ENCODE peak calls at places on chromosome 20, in eight cellular contexts. J is esophagus muscularis mucosa, S is transverse colon, B is uterus, G is A549, U is heart left ventricle, W is body of pancreas, M is breast epithelium. T is an unnamed sample.

GRCh38 chr20:46757754-46758678 is 48.6 kb downstream of the SLC2A10 start:
- DNase-seq in J (no peak), S (peak), B (peak), G (peak), U (peak), W (peak), M (peak), T (peak)

GRCh38 chr20:49403012-49403411 is 79.5 kb downstream of the KCNB1 start:
- DNase-seq in J (no peak), S (no peak), B (no peak), G (no peak), U (no peak), W (no peak), M (no peak), T (no peak)

GRCh38 chr20:20663841-20664240 is 48.6 kb downstream of the RALGAPA2 start:
- DNase-seq in J (no peak), S (no peak), B (no peak), G (no peak), U (no peak), W (no peak), M (no peak), T (no peak)

GRCh38 chr20:49914310-49915117 is 815 bp downstream of the SPATA2 start:
- DNase-seq in J (no peak), S (no peak), B (no peak), G (no peak), U (no peak), W (peak), M (no peak), T (no peak)

GRCh38 chr20:19129976-19130612 is 82.3 kb upstream of the SLC24A3 start:
- DNase-seq in J (peak), S (peak), B (no peak), G (no peak), U (no peak), W (peak), M (no peak), T (no peak)

GRCh38 chr20:51700809-51701285 is 67.3 kb downstream of the ATP9A start:
- DNase-seq in J (no peak), S (peak), B (no peak), G (peak), U (no peak), W (peak), M (no peak), T (no peak)

GRCh38 chr20:7090753-7091310 is 323.3 kb downstream of the BMP2 start:
- DNase-seq in J (no peak), S (peak), B (no peak), G (no peak), U (no peak), W (no peak), M (no peak), T (no peak)

GRCh38 chr20:25510721-25511120 is 74.6 kb downstream of the NINL start:
- DNase-seq in J (no peak), S (no peak), B (no peak), G (no peak), U (no peak), W (no peak), M (no peak), T (no peak)

GRCh38 chr20:5991623-5992441 is 41.4 kb downstream of the MCM8 start:
- DNase-seq in J (no peak), S (no peak), B (no peak), G (peak), U (no peak), W (no peak), M (no peak), T (no peak)

GRCh38 chr20:46230811-46231282 is 77.5 kb downstream of the CDH22 start:
- DNase-seq in J (no peak), S (no peak), B (no peak), G (peak), U (no peak), W (no peak), M (no peak), T (no peak)

GRCh38 chr20:17868146-17868545 is 100.4 kb downstream of the SNX5 start:
- DNase-seq in J (no peak), S (no peak), B (no peak), G (no peak), U (no peak), W (no peak), M (no peak), T (no peak)

GRCh38 chr20:13771853-13772453 is 12.8 kb downstream of the ESF1 start:
- DNase-seq in J (no peak), S (no peak), B (no peak), G (peak), U (no peak), W (no peak), M (no peak), T (no peak)

GRCh38 chr20:58019027-58019849 is 209.2 kb downstream of the ANKRD60 start:
- DNase-seq in J (no peak), S (no peak), B (no peak), G (peak), U (no peak), W (no peak), M (peak), T (no peak)

GRCh38 chr20:1001981-1002681 is at the start of gene RSPO4:
- DNase-seq in J (no peak), S (no peak), B (no peak), G (no peak), U (no peak), W (no peak), M (no peak), T (no peak)

GRCh38 chr20:57389695-57390603 is 1.2 kb upstream of the RBM38 start:
- DNase-seq in J (no peak), S (peak), B (peak), G (no peak), U (no peak), W (peak), M (no peak), T (no peak)

GRCh38 chr20:46953596-46953995 is 59.0 kb downstream of the EYA2 start:
- DNase-seq in J (no peak), S (no peak), B (no peak), G (no peak), U (no peak), W (no peak), M (no peak), T (no peak)

GRCh38 chr20:2816583-2817340 is 598 bp downstream of the TMEM239 start:
- DNase-seq in J (no peak), S (no peak), B (no peak), G (no peak), U (no peak), W (no peak), M (no peak), T (peak)

GRCh38 chr20:52978851-52979250 is 6.7 kb downstream of the TSHZ2 start:
- DNase-seq in J (no peak), S (no peak), B (no peak), G (no peak), U (no peak), W (no peak), M (no peak), T (no peak)

GRCh38 chr20:42549496-42549895 is 640.2 kb downstream of the PTPRT start:
- DNase-seq in J (peak), S (no peak), B (no peak), G (no peak), U (no peak), W (no peak), M (no peak), T (no peak)

GRCh38 chr20:8589956-8590355 is 457.9 kb downstream of the PLCB1 start:
- DNase-seq in J (no peak), S (no peak), B (no peak), G (no peak), U (no peak), W (no peak), M (no peak), T (no peak)

GRCh38 chr20:45372646-45373352 is 5.3 kb downstream of the TP53TG5 start:
- DNase-seq in J (peak), S (no peak), B (peak), G (no peak), U (peak), W (peak), M (no peak), T (peak)

GRCh38 chr20:17651761-17652388 is 30.2 kb downstream of the RRBP1 start:
- DNase-seq in J (no peak), S (no peak), B (peak), G (peak), U (no peak), W (peak), M (no peak), T (no peak)

GRCh38 chr20:35544436-35544835 is 2.6 kb downstream of the ERGIC3 start:
- DNase-seq in J (no peak), S (no peak), B (no peak), G (no peak), U (no peak), W (no peak), M (no peak), T (no peak)

GRCh38 chr20:43751167-43752050 is 24.6 kb upstream of the GTSF1L start:
- DNase-seq in J (no peak), S (peak), B (no peak), G (no peak), U (no peak), W (no peak), M (no peak), T (no peak)

GRCh38 chr20:44706371-44707258 is 8.6 kb upstream of the CCN5 start:
- DNase-seq in J (no peak), S (no peak), B (peak), G (no peak), U (no peak), W (no peak), M (peak), T (peak)

GRCh38 chr20:13581451-13581850 is 57.3 kb downstream of the TASP1 start:
- DNase-seq in J (no peak), S (no peak), B (no peak), G (no peak), U (no peak), W (no peak), M (no peak), T (no peak)

GRCh38 chr20:58362970-58363369 is 26.1 kb upstream of the VAPB start:
- DNase-seq in J (no peak), S (no peak), B (no peak), G (no peak), U (no peak), W (no peak), M (no peak), T (no peak)

GRCh38 chr20:46021361-46022359 is 7.4 kb upstream of the SLC12A5 start:
- DNase-seq in J (no peak), S (peak), B (no peak), G (peak), U (no peak), W (peak), M (no peak), T (no peak)

GRCh38 chr20:20488388-20488787 is 120.5 kb downstream of the INSM1 start:
- DNase-seq in J (no peak), S (no peak), B (no peak), G (no peak), U (no peak), W (no peak), M (no peak), T (no peak)

GRCh38 chr20:59404749-59405148 is 104.3 kb downstream of the EDN3 start:
- DNase-seq in J (no peak), S (no peak), B (no peak), G (no peak), U (no peak), W (no peak), M (no peak), T (no peak)

GRCh38 chr20:59402697-59403096 is 102.3 kb downstream of the EDN3 start:
- DNase-seq in J (no peak), S (no peak), B (no peak), G (peak), U (no peak), W (peak), M (no peak), T (no peak)

GRCh38 chr20:59405226-59405815 is 104.9 kb downstream of the EDN3 start:
- DNase-seq in J (no peak), S (no peak), B (no peak), G (no peak), U (no peak), W (no peak), M (no peak), T (no peak)

GRCh38 chr20:59403261-59403961 is 103.0 kb downstream of the EDN3 start:
- DNase-seq in J (no peak), S (peak), B (peak), G (peak), U (peak), W (peak), M (peak), T (no peak)

GRCh38 chr20:59403962-59404314 is 103.5 kb downstream of the EDN3 start:
- DNase-seq in J (no peak), S (no peak), B (no peak), G (no peak), U (no peak), W (no peak), M (no peak), T (no peak)
- TF ChIP-seq CTCF in J (peak), S (peak), B (no peak), G (no peak), U (peak), W (no peak), M (peak), T (no peak)

DNA sequence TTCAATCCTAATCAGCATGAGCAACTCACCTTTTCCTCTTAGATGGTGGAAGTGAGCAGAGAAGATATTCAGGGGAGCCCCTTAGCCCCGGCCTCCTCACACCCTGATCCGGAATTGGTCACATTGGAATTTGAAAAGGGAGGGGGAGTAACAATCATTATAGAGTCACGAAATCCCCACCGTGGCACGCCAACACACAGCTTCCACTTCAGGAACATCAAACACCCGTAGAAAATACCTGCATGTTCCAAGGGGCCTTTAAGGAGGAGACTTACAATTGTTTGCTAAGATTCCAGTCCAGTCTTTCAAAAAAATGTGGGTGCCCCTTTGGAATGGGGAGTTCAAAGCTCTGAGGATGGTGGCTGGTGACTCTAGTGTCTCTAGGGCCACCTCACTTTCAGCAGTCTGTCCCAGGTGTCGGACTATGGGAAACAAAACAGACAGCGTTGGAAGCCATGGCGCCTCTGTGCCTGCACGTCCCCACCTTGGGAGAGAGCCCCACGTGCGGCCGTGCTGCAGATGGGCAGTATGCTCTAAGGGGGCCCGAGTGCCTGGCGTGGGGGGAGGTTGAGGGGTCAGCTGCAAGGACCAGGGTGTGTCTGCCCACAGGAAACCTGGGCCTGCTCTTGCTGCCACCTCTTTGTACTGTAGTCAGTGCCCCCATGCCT is 2.4 kb downstream of the CD93 start:
- DNase-seq in J (no peak), S (no peak), B (no peak), G (no peak), U (no peak), W (no peak), M (no peak), T (no peak)
- TF ChIP-seq POLR2A in J (no peak), S (no peak), B (no peak), G (no peak), U (no peak), W (no peak), M (no peak), T (no peak)

GRCh38 chr20:38043512-38044300 is 10.2 kb downstream of the RPRD1B start:
- DNase-seq in J (no peak), S (no peak), B (no peak), G (peak), U (no peak), W (no peak), M (no peak), T (no peak)
- TF ChIP-seq CTCF in J (no peak), S (no peak), B (no peak), G (no peak), U (no peak), W (no peak), M (no peak), T (no peak)

DNA sequence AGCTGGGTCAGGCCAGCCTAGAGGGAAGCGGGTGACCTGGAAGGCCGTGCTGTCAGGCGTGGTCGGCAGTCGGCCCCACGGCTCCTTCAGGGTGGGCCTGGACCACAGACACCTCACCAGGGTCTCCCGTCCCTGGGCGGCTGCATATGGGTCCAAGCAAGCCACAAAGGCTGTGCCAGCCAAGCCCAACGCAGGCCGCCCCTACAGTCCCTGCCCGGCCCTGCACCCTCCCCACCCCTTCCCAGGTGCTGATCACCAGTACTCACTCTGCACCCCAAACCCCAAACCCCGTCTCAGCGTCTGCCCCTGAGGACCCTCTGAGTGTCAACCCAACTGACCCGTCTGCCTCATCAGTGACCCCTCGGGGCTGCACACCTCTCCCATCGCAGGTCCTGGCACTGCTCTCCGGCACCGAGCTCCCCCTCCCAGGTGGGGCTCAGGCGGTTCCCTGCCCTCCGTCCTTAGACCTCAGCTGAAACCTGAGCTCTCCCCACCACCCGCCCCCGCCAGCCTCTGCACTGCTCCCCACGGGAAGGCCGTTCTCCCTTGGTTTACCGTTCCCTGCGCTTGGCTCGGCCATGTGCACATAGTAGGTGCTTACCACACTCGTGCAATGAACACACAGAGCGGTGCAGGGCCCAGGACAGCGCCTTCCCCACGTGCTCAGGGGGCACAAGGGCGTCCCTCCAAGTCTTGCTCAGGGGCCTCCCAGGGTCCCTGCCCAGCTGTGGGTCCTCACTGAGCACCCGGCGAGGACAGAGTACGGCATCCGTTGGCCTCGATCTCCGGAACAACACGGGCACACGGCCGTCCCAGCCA is 1.4 kb upstream of the PPDPF start:
- DNase-seq in J (no peak), S (no peak), B (peak), G (no peak), U (no peak), W (no peak), M (no peak), T (no peak)
- TF ChIP-seq POLR2A in J (no peak), S (no peak), B (no peak), G (no peak), U (no peak), W (no peak), M (no peak), T (no peak)

GRCh38 chr20:61734733-61735502 is 330.8 kb downstream of the TAF4 start:
- DNase-seq in J (no peak), S (no peak), B (no peak), G (no peak), U (no peak), W (no peak), M (no peak), T (no peak)
- TF ChIP-seq CTCF in J (no peak), S (no peak), B (no peak), G (no peak), U (no peak), W (no peak), M (no peak), T (no peak)

GRCh38 chr20:33666293-33667244 is at the start of gene ACTL10:
- DNase-seq in J (peak), S (peak), B (peak), G (no peak), U (peak), W (peak), M (peak), T (peak)
- TF ChIP-seq POLR2A in J (peak), S (peak), B (peak), G (no peak), U (no peak), W (peak), M (no peak), T (no peak)

T was measured in lower leg skin.